ENCODE peak calls at places on chromosomes 5 and 9, in five cellular contexts. G is posterior cingulate gyrus, S is Calu3, C is GM23338, A is M059J. W is an unnamed sample.

GRCh38 chr9:37197158-37198033 is 77.0 kb downstream of the ZCCHC7 start:
- DNase-seq in G (no peak), S (no peak), C (peak), A (peak), W (no peak)

GRCh38 chr9:82810902-82811301 is 252.0 kb downstream of the RASEF start:
- DNase-seq in G (no peak), S (peak), C (peak), A (peak), W (no peak)

GRCh38 chr5:111997308-111998159 is 240.5 kb upstream of the NREP start:
- DNase-seq in G (no peak), S (no peak), C (no peak), A (peak), W (peak)

GRCh38 chr9:37377688-37378612 is 44.5 kb upstream of the GRHPR start:
- DNase-seq in G (no peak), S (no peak), C (no peak), A (no peak), W (no peak)

GRCh38 chr5:52760695-52761366 is 26.9 kb upstream of the ITGA1 start:
- DNase-seq in G (no peak), S (no peak), C (no peak), A (no peak), W (no peak)

GRCh38 chr5:3320317-3320865 is 275.2 kb upstream of the IRX1 start:
- DNase-seq in G (no peak), S (no peak), C (no peak), A (peak), W (no peak)

GRCh38 chr5:149646564-149646963 is 65.3 kb downstream of the ARHGEF37 start:
- DNase-seq in G (no peak), S (no peak), C (no peak), A (peak), W (no peak)

GRCh38 chr5:131765261-131765660 is 31.6 kb downstream of the FNIP1 start:
- DNase-seq in G (no peak), S (no peak), C (no peak), A (no peak), W (no peak)

GRCh38 chr5:103224118-103224893 is 34.3 kb upstream of the MACIR start:
- DNase-seq in G (peak), S (peak), C (peak), A (peak), W (peak)

W was measured in body of pancreas.